ENCODE peak calls at places on chromosomes 4 and X, in ten cellular contexts. D, S, C, P, G, F, W, U, T and O are unnamed samples.

GRCh38 chr4:142129931-142130330 is 493.5 kb downstream of the IL15 start:
- DNase-seq in S (no peak), W (no peak), F (no peak), D (no peak), C (no peak), G (no peak), U (no peak), P (no peak), T (no peak), O (no peak)

GRCh38 chr4:5435823-5436222 is 272.5 kb downstream of the EVC2 start:
- DNase-seq in S (no peak), C (no peak), T (no peak), D (peak), G (no peak), W (no peak), F (no peak), P (no peak), U (no peak), O (no peak)

GRCh38 chr4:112031712-112032328 is 113.4 kb upstream of the FAM241A start:
- DNase-seq in U (peak), D (no peak), W (no peak), C (no peak), T (peak), P (peak), S (peak), G (peak), F (no peak), O (peak)

GRCh38 chr4:7309176-7309575 is 116.8 kb downstream of the SORCS2 start:
- DNase-seq in P (no peak), D (no peak), U (no peak), T (no peak), G (no peak), C (no peak), W (no peak), S (no peak), F (no peak), O (no peak)

GRCh38 chr4:114780205-114780604 is 181.6 kb downstream of the UGT8 start:
- DNase-seq in G (no peak), T (no peak), U (peak), C (no peak), P (peak), F (peak), D (no peak), W (no peak), S (peak), O (no peak)

GRCh38 chr4:178881937-178882336 is 1439.7 kb upstream of the AGA start:
- DNase-seq in G (no peak), U (no peak), P (no peak), D (no peak), S (no peak), F (no peak), T (no peak), W (no peak), C (no peak), O (no peak)

GRCh38 chr4:186746581-186746980 is 22.9 kb upstream of the FAT1 start:
- DNase-seq in S (no peak), G (no peak), T (no peak), P (no peak), C (no peak), U (no peak), D (no peak), F (no peak), W (no peak), O (no peak)

GRCh38 chr4:111773858-111774257 is 371.4 kb upstream of the FAM241A start:
- DNase-seq in D (no peak), C (peak), S (no peak), G (peak), P (no peak), F (no peak), T (no peak), U (no peak), W (peak), O (no peak)

GRCh38 chr4:171928336-171928735 is 115.1 kb downstream of the GALNTL6 start:
- DNase-seq in S (no peak), W (no peak), U (no peak), D (no peak), G (no peak), F (no peak), P (no peak), C (no peak), T (no peak), O (no peak)

GRCh38 chr4:10640535-10641159 is 43.9 kb downstream of the CLNK start:
- DNase-seq in U (no peak), D (no peak), F (no peak), C (no peak), G (no peak), W (peak), S (no peak), P (no peak), T (no peak), O (no peak)

GRCh38 chrX:129961180-129962083 is 21.0 kb upstream of the BCORL1 start:
- DNase-seq in T (peak), G (peak), W (peak), D (peak), S (peak), F (no peak), C (peak), U (no peak), P (peak), O (no peak)

GRCh38 chr4:120754590-120754989 is 167.9 kb downstream of the PRDM5 start:
- DNase-seq in W (no peak), D (no peak), T (no peak), F (no peak), U (no peak), G (no peak), S (no peak), P (no peak), C (no peak), O (no peak)

GRCh38 chr4:132759199-132759780 is 389.8 kb upstream of the PCDH10 start:
- DNase-seq in G (no peak), C (no peak), U (no peak), W (no peak), S (no peak), D (no peak), T (no peak), F (no peak), P (no peak), O (no peak)

GRCh38 chrX:136747003-136747986 is 33.4 kb downstream of the ARHGEF6 start:
- DNase-seq in W (peak), C (no peak), T (no peak), S (no peak), U (no peak), F (no peak), P (no peak), G (no peak), D (no peak), O (no peak)

GRCh38 chrX:44747317-44747716 is 96.5 kb upstream of the DUSP21 start:
- DNase-seq in P (no peak), F (no peak), U (no peak), G (no peak), T (no peak), D (no peak), C (no peak), S (no peak), W (no peak), O (no peak)

GRCh38 chr4:19883841-19884240 is 367.9 kb upstream of the SLIT2 start:
- DNase-seq in W (no peak), C (no peak), P (no peak), F (no peak), G (no peak), U (no peak), D (no peak), T (no peak), S (no peak), O (no peak)

GRCh38 chrX:37613898-37614297 is 42.4 kb downstream of the LANCL3 start:
- DNase-seq in C (no peak), G (no peak), W (no peak), S (no peak), F (no peak), U (no peak), T (no peak), P (no peak), D (no peak), O (no peak)

GRCh38 chrX:13064599-13065143 is 20.3 kb upstream of the FAM9C start:
- DNase-seq in W (no peak), D (no peak), C (peak), P (peak), S (no peak), T (no peak), U (no peak), G (no peak), F (no peak), O (peak)

GRCh38 chr4:20354120-20354519 is 102.4 kb downstream of the SLIT2 start:
- DNase-seq in W (no peak), S (no peak), P (no peak), T (no peak), F (no peak), D (no peak), U (no peak), C (no peak), G (no peak), O (no peak)

GRCh38 chrX:10111364-10112148 is 45.2 kb upstream of the CLCN4 start:
- DNase-seq in D (no peak), U (no peak), W (no peak), S (peak), P (no peak), T (peak), G (peak), F (peak), C (peak), O (no peak)

DNA sequence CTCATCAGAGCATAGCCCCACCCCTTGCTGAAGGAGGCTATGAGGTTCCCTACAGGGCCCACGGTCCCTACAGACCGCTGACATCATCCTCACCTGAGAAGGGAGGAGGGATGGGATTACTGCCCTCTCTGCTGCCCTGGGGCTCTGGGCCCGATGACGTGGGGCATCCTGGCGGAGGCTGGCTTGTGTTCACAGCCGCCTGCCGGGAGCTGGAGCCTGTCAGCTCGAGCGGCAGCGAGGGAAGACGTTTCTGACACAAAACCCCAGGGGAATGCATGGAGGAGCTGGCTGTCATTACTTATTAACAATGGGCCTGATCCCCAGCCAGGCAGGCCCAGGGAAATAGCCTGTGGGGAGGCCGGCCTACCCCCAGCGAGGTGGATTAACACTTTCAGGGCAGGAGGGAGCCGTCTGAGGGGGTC is 106.6 kb upstream of the ATP6AP2 start:
- DNase-seq in U (peak), F (no peak), C (peak), S (peak), P (peak), D (no peak), G (no peak), T (no peak), W (peak), O (no peak)
- H3K4me3 ChIP-seq in U (no peak), F (no peak), C (no peak), S (no peak), P (no peak), D (no peak), G (no peak), T (no peak), W (no peak), O (no peak)

GRCh38 chrX:19626230-19626629 is 110.9 kb upstream of the MAP3K15 start:
- DNase-seq in C (no peak), T (no peak), F (no peak), P (no peak), W (no peak), U (no peak), G (no peak), D (no peak), S (no peak), O (no peak)
- TF ChIP-seq EP300 in C (no peak), T (no peak), F (no peak), P (no peak), W (no peak), U (no peak), G (no peak), D (no peak), S (no peak), O (no peak)

DNA sequence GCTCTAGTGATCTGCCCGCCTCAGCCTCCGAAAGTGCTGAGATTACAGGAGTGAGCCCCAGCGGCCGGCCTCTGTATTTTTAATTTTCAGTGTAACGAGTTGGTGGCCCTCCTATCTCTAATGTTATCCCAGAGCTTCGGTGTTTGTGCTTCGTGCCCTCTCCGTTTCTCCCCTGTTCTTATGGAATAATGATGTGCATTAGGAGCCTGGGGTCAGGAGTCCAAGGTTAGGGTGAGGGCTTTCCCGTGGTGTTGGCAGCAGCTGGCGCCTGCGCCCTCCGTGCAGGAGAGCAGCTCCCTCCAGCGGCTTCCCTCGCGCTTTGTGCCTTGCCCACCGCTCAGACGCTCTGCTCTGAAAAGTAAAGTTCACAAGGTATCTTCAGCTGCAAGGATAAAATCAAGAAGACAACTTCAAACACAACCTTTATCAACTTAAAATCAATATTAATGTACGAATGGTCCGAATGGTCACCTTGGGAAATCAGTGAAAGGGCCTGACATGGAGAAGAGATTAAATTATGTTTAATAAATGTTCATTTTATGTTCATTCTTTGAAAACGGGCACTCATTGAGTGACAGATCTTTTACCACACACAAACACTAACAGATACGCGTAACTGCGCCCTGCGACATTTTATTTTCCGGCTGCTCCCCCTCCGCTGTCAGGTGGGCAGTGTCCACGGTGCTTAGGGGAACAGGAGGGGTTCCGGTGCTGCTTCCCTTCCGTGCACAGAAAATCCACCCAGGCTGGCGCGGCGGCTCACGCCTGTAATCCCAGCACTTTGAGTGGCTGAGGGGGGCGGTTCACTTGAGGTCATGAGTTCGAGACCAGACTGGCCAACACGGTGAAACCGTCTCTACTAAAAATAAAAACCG is 62.4 kb downstream of the TRAPPC11 start:
- DNase-seq in W (peak), G (peak), T (no peak), S (peak), F (peak), P (peak), U (peak), C (no peak), D (no peak), O (no peak)
- H3K4me3 ChIP-seq in W (peak), G (peak), T (no peak), S (peak), F (no peak), P (peak), U (no peak), C (peak), D (peak), O (peak)

DNA sequence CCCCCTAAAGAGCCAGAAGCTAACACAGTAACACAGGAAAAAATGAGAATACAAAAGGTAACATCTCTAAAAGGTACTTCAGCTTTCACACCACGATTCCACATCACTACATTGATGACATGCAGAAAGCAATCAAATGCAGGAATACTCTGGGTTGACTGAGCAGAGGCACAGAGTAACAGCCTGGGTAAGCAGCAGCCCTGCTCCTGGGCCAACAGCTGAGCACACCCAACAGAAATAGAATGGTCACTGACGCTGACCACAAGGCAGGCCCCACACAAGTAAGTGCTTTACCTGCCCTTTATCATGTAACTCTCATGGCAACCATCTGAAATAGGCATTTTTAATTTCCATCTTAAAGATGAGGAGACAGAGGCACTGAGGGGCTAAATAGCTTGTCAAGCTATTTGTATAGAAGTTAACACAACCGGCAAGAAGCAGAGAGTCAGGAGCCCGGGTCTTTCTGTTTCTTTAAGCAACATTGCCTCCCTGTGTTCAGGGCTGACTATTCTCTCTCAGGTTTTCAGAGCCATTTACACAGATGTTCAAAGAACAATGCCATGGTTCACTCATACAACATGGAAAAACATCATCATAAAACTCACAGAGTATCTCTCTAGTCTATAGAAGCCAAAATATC is 168.9 kb downstream of the ZNF674 start:
- DNase-seq in F (no peak), C (no peak), D (no peak), T (no peak), P (peak), U (no peak), W (no peak), S (peak), G (peak), O (peak)
- TF ChIP-seq EP300 in F (no peak), C (no peak), D (no peak), T (no peak), P (no peak), U (no peak), W (no peak), S (no peak), G (no peak), O (no peak)

DNA sequence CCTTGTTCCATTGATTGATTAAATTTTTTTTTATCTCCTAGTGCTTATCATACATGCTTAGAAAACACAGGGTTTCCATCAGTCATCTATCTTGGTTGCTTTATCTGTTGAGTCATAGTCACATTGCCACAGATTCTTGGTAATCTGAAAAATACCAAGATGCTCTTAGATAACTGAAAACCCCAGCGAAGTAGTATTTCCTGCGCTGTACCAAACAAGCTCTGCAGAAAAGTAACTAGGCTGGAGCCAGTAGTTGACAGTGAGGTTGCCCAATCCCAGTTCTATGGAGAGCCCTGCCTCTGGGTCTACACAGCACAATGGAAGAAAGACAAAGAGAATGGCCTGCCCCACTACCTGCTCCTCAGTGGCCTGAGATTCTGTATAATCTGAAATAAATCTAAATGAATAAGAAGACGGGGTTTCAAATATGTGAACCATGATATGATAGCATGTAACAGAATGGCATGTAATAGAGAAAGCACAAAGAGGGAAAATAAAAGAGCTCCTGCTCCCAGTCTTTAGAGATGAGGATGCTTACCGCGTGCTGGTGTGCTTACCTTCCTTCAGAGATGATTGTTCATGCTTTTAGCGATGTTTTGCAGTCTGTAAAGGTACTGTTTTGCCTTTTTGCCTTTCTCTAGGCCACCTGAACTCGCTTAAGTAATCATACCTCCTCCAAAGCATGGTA is 55.3 kb upstream of the RAPGEF2 start:
- DNase-seq in F (no peak), C (no peak), G (no peak), S (peak), D (no peak), W (no peak), P (no peak), T (no peak), U (no peak), O (no peak)
- H3K4me3 ChIP-seq in F (no peak), C (peak), G (no peak), S (no peak), D (peak), W (no peak), P (no peak), T (no peak), U (no peak), O (no peak)

DNA sequence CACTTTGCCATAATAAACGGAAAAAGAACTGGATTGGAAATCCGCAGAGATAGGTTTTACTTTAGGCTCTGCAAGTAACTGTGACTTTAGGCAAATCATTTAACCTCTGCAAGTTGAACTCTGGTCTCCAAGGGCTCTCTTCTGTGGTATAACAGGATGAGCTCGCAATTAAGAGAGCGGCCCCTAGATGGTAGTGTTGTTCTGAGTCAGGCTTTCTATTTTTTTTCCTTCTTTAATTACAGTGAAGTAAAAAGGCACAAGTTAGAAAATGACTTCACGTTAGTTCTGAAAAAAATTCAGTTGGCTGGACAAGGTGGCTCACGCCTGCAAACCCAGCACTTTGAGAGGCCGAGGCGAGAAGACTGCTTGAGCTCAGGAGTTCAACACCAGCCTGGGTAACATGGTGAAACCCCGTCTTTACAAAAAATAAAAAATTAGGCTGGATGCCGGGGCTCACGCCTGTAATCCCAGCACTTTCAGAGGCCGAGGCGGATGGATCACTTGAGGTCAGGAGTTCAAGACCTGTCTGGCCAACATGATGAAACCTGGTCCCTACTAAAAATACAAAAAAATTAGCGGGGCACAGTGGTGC is 18.0 kb downstream of the RPS3A start:
- DNase-seq in U (peak), W (peak), P (peak), C (no peak), G (peak), D (no peak), S (peak), F (peak), T (no peak), O (peak)
- TF ChIP-seq EP300 in U (no peak), W (no peak), P (no peak), C (no peak), G (no peak), D (no peak), S (no peak), F (no peak), T (no peak), O (no peak)

GRCh38 chrX:1535241-1536041 is 1.5 kb downstream of the P2RY8 start:
- DNase-seq in C (no peak), G (peak), D (no peak), P (no peak), S (no peak), W (peak), F (no peak), T (peak), U (no peak), O (peak)
- H3K4me3 ChIP-seq in C (peak), G (peak), D (peak), P (no peak), S (peak), W (peak), F (no peak), T (peak), U (no peak), O (no peak)

GRCh38 chrX:66625525-66625924 is 13.4 kb downstream of the EDA2R start:
- DNase-seq in C (no peak), D (no peak), T (peak), U (no peak), F (no peak), S (no peak), G (no peak), P (no peak), W (no peak), O (no peak)

GRCh38 chrX:66616944-66617343 is 21.9 kb downstream of the EDA2R start:
- DNase-seq in U (no peak), P (no peak), W (no peak), S (no peak), G (no peak), C (no peak), T (no peak), F (no peak), D (no peak), O (no peak)

DNA sequence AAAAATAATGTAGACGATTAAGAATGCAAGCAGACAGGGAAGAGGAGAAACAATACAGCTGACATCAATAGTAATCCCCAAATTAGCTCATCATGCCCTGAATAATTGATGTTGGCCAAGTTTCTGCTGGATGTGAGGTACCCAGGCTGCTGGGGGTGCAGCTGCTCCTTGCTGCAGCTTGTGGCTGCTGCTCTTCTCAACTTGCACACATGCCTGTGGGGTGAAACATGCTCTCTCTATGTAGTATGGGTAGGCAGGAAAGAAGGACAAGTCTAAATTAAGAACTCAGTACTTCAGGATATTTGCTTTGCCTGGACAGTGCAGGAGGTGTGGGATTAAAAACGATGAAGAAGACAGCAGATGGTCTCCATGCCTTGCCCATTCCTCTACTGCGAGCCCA is 16.7 kb downstream of the EDA2R start:
- DNase-seq in T (no peak), F (no peak), P (no peak), S (no peak), G (no peak), W (no peak), C (no peak), D (no peak), U (no peak), O (no peak)
- TF ChIP-seq EP300 in T (no peak), F (no peak), P (no peak), S (no peak), G (no peak), W (no peak), C (no peak), D (no peak), U (no peak), O (no peak)